ENCODE peak calls at places on chromosomes 3 and 15, in seven cellular contexts. One of them, this sample, is unnamed.
A peak's percentile ranks its signal among the peaks of the same experiment; 100 is the strongest.

GRCh38 chr3:174202561-174202960 is 656.6 kb upstream of the NAALADL2 start:
- DNase-seq in hepatocyte: no peak
- DNase-seq in GM23338: no peak
- DNase-seq in PC-3: peak; percentile 60
- DNase-seq in PC-9: no peak
- DNase-seq in GM23248: peak; percentile 59
- DNase-seq in HCT116: no peak
- DNase-seq in this sample: no peak

GRCh38 chr3:160564205-160564922 is 1.0 kb downstream of the KPNA4 start:
- DNase-seq in hepatocyte: peak; percentile 39
- DNase-seq in GM23338: peak; percentile 48
- DNase-seq in PC-3: peak; percentile 20
- DNase-seq in PC-9: no peak
- DNase-seq in GM23248: peak; percentile 29
- DNase-seq in HCT116: no peak
- DNase-seq in this sample: peak; percentile 30

GRCh38 chr3:110697961-110698360 is 373.7 kb upstream of the NECTIN3 start:
- DNase-seq in hepatocyte: no peak
- DNase-seq in GM23338: peak; percentile 14
- DNase-seq in PC-3: no peak
- DNase-seq in PC-9: no peak
- DNase-seq in GM23248: peak; percentile 47
- DNase-seq in HCT116: no peak
- DNase-seq in this sample: no peak

GRCh38 chr3:13427662-13428603 is 7.8 kb upstream of the NUP210 start:
- DNase-seq in hepatocyte: no peak
- DNase-seq in GM23338: no peak
- DNase-seq in PC-3: no peak
- DNase-seq in PC-9: no peak
- DNase-seq in GM23248: no peak
- DNase-seq in HCT116: no peak
- DNase-seq in this sample: peak; percentile 89

GRCh38 chr3:159280326-159280725 is 478.5 kb downstream of the MFSD1 start:
- DNase-seq in hepatocyte: no peak
- DNase-seq in GM23338: no peak
- DNase-seq in PC-3: no peak
- DNase-seq in PC-9: no peak
- DNase-seq in GM23248: no peak
- DNase-seq in HCT116: no peak
- DNase-seq in this sample: no peak

GRCh38 chr15:95511680-95512079 is 818.8 kb upstream of the NR2F2 start:
- DNase-seq in hepatocyte: no peak
- DNase-seq in GM23338: no peak
- DNase-seq in PC-3: peak; percentile 23
- DNase-seq in PC-9: no peak
- DNase-seq in GM23248: peak; percentile 28
- DNase-seq in HCT116: no peak
- DNase-seq in this sample: no peak

GRCh38 chr15:35999211-35999610 is 453.2 kb upstream of the DPH6 start:
- DNase-seq in hepatocyte: no peak
- DNase-seq in GM23338: no peak
- DNase-seq in PC-3: no peak
- DNase-seq in PC-9: no peak
- DNase-seq in GM23248: no peak
- DNase-seq in HCT116: no peak
- DNase-seq in this sample: no peak

GRCh38 chr15:94295275-94295674 is 63.9 kb downstream of the MCTP2 start:
- DNase-seq in hepatocyte: no peak
- DNase-seq in GM23338: no peak
- DNase-seq in PC-3: no peak
- DNase-seq in PC-9: no peak
- DNase-seq in GM23248: no peak
- DNase-seq in HCT116: no peak
- DNase-seq in this sample: no peak

GRCh38 chr15:74724570-74725240 is 623 bp downstream of the CYP1A1 start:
- DNase-seq in hepatocyte: no peak
- DNase-seq in GM23338: no peak
- DNase-seq in PC-3: no peak
- DNase-seq in PC-9: no peak
- DNase-seq in GM23248: no peak
- DNase-seq in HCT116: no peak
- DNase-seq in this sample: no peak

GRCh38 chr15:98914626-98915025 is 93.0 kb downstream of the PGPEP1L start:
- DNase-seq in hepatocyte: no peak
- DNase-seq in GM23338: no peak
- DNase-seq in PC-3: peak; percentile 86
- DNase-seq in PC-9: no peak
- DNase-seq in GM23248: peak; percentile 94
- DNase-seq in HCT116: no peak
- DNase-seq in this sample: no peak

GRCh38 chr15:67303490-67304363 is 49.1 kb downstream of the IQCH start:
- DNase-seq in hepatocyte: peak; percentile 66
- DNase-seq in GM23338: peak; percentile 86
- DNase-seq in PC-3: peak; percentile 58
- DNase-seq in PC-9: no peak
- DNase-seq in GM23248: peak; percentile 47
- DNase-seq in HCT116: peak; percentile 42
- DNase-seq in this sample: peak; percentile 73

GRCh38 chr3:64311424-64311920 is 86.2 kb upstream of the PRICKLE2 start:
- DNase-seq in hepatocyte: no peak
- DNase-seq in GM23338: no peak
- DNase-seq in PC-3: peak; percentile 10
- DNase-seq in PC-9: no peak
- DNase-seq in GM23248: peak; percentile 82
- DNase-seq in HCT116: no peak
- DNase-seq in this sample: no peak

GRCh38 chr3:152257246-152258074 is 11.3 kb upstream of the MBNL1 start:
- DNase-seq in hepatocyte: no peak
- DNase-seq in GM23338: no peak
- DNase-seq in PC-3: no peak
- DNase-seq in PC-9: no peak
- DNase-seq in GM23248: peak; percentile 52
- DNase-seq in HCT116: no peak
- DNase-seq in this sample: peak; percentile 77

GRCh38 chr3:108677811-108678210 is 79.4 kb downstream of the RETNLB start:
- DNase-seq in hepatocyte: no peak
- DNase-seq in GM23338: no peak
- DNase-seq in PC-3: no peak
- DNase-seq in PC-9: no peak
- DNase-seq in GM23248: no peak
- DNase-seq in HCT116: no peak
- DNase-seq in this sample: no peak

GRCh38 chr3:139312959-139313358 is 30.9 kb upstream of the MRPS22 start:
- DNase-seq in hepatocyte: peak; percentile 42
- DNase-seq in GM23338: no peak
- DNase-seq in PC-3: peak; percentile 64
- DNase-seq in PC-9: peak; percentile 92
- DNase-seq in GM23248: peak; percentile 69
- DNase-seq in HCT116: no peak
- DNase-seq in this sample: no peak

GRCh38 chr3:20648294-20648693 is 462.3 kb upstream of the SGO1 start:
- DNase-seq in hepatocyte: no peak
- DNase-seq in GM23338: no peak
- DNase-seq in PC-3: peak; percentile 59
- DNase-seq in PC-9: no peak
- DNase-seq in GM23248: peak; percentile 90
- DNase-seq in HCT116: no peak
- DNase-seq in this sample: no peak

GRCh38 chr15:89317188-89317720 is 17.4 kb downstream of the POLG start:
- DNase-seq in hepatocyte: no peak
- DNase-seq in GM23338: no peak
- DNase-seq in PC-3: no peak
- DNase-seq in PC-9: no peak
- DNase-seq in GM23248: no peak
- DNase-seq in HCT116: no peak
- DNase-seq in this sample: no peak
- H2AFZ ChIP-seq in hepatocyte: no peak overlapping the region
- H2AFZ ChIP-seq in GM23338: no peak overlapping the region
- H2AFZ ChIP-seq in PC-3: no peak overlapping the region
- H2AFZ ChIP-seq in PC-9: no peak overlapping the region
- H2AFZ ChIP-seq in GM23248: no peak overlapping the region
- H2AFZ ChIP-seq in HCT116: no peak overlapping the region
- H2AFZ ChIP-seq in this sample: no peak overlapping the region

DNA sequence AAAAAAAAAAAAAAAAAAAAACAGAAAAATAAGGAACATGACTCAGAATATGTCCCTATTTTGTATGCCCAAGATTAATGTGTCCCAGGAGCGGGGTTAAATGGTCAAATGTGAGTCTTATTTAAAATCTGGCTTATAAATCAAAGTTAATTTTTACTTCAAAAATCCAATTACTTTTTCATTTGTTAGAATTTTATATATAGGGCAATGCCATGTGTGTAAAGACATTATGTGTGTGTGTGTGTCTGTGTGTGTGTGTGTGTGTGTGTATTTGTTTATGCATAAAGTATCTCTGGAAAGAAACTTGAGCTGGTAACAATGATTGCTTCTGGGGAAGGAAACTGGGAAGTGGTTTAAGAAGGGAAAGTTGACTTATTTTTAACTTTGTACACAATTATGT is 986.5 kb downstream of the ROBO2 start:
- DNase-seq in hepatocyte: no peak
- DNase-seq in GM23338: no peak
- DNase-seq in PC-3: no peak
- DNase-seq in PC-9: no peak
- DNase-seq in GM23248: no peak
- DNase-seq in HCT116: no peak
- DNase-seq in this sample: no peak
- H3K9me2 ChIP-seq in hepatocyte: no peaks in the 10 kb centered on the region
- H3K9me2 ChIP-seq in GM23338: no peaks in the 10 kb centered on the region
- H3K9me2 ChIP-seq in PC-3: no peaks in the 10 kb centered on the region
- H3K9me2 ChIP-seq in PC-9: no peaks in the 10 kb centered on the region
- H3K9me2 ChIP-seq in GM23248: no peaks in the 10 kb centered on the region
- H3K9me2 ChIP-seq in HCT116: no peaks in the 10 kb centered on the region
- H3K9me2 ChIP-seq in this sample: no peaks in the 10 kb centered on the region

GRCh38 chr3:46668591-46668990 is 24.9 kb downstream of the ALS2CL start:
- DNase-seq in hepatocyte: no peak
- DNase-seq in GM23338: no peak
- DNase-seq in PC-3: no peak
- DNase-seq in PC-9: no peak
- DNase-seq in GM23248: no peak
- DNase-seq in HCT116: no peak
- DNase-seq in this sample: no peak

GRCh38 chr3:46669191-46669999 is 24.1 kb downstream of the ALS2CL start:
- DNase-seq in hepatocyte: no peak
- DNase-seq in GM23338: no peak
- DNase-seq in PC-3: no peak
- DNase-seq in PC-9: no peak
- DNase-seq in GM23248: no peak
- DNase-seq in HCT116: no peak
- DNase-seq in this sample: no peak

GRCh38 chr3:46667657-46668056 is 25.8 kb downstream of the ALS2CL start:
- DNase-seq in hepatocyte: no peak
- DNase-seq in GM23338: no peak
- DNase-seq in PC-3: no peak
- DNase-seq in PC-9: no peak
- DNase-seq in GM23248: no peak
- DNase-seq in HCT116: no peak
- DNase-seq in this sample: no peak

GRCh38 chr3:46667061-46667621 is 26.3 kb downstream of the ALS2CL start:
- DNase-seq in hepatocyte: no peak
- DNase-seq in GM23338: no peak
- DNase-seq in PC-3: no peak
- DNase-seq in PC-9: no peak
- DNase-seq in GM23248: no peak
- DNase-seq in HCT116: no peak
- DNase-seq in this sample: no peak

DNA sequence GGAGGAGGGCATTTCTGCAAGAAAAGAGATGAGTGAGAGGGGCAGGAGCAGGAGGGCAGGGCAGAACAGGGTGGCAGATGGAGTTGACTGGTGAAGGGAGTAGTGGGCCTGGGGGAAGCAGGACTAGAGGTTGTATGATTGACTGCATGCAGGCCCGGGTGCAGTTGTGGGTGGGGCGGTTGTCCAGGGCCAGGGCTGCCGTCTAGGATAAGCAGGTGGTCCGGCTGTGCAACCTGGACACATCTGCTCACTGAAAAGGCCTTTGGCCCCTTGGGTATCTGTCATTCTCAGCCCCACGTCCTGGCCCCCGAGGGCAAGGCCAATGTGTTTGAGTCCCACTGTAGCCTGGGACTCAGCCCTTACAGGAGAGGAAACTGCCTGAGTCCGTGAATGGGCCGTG is 25.4 kb downstream of the ALS2CL start:
- DNase-seq in hepatocyte: no peak
- DNase-seq in GM23338: no peak
- DNase-seq in PC-3: no peak
- DNase-seq in PC-9: no peak
- DNase-seq in GM23248: no peak
- DNase-seq in HCT116: no peak
- DNase-seq in this sample: no peak
- H3K27ac ChIP-seq in hepatocyte: no peak overlapping the region
- H3K27ac ChIP-seq in GM23338: no peak overlapping the region
- H3K27ac ChIP-seq in PC-3: no peak overlapping the region
- H3K27ac ChIP-seq in PC-9: no peak overlapping the region
- H3K27ac ChIP-seq in GM23248: no peak overlapping the region
- H3K27ac ChIP-seq in HCT116: no peak overlapping the region
- H3K27ac ChIP-seq in this sample: no peak overlapping the region

GRCh38 chr3:43160664-43161063 is 54.8 kb upstream of the POMGNT2 start:
- DNase-seq in hepatocyte: no peak
- DNase-seq in GM23338: no peak
- DNase-seq in PC-3: no peak
- DNase-seq in PC-9: no peak
- DNase-seq in GM23248: no peak
- DNase-seq in HCT116: no peak
- DNase-seq in this sample: no peak

GRCh38 chr3:43163895-43164493 is 58.1 kb upstream of the POMGNT2 start:
- DNase-seq in hepatocyte: no peak
- DNase-seq in GM23338: no peak
- DNase-seq in PC-3: no peak
- DNase-seq in PC-9: no peak
- DNase-seq in GM23248: no peak
- DNase-seq in HCT116: no peak
- DNase-seq in this sample: no peak

GRCh38 chr3:43159496-43160255 is 53.8 kb upstream of the POMGNT2 start:
- DNase-seq in hepatocyte: no peak
- DNase-seq in GM23338: no peak
- DNase-seq in PC-3: no peak
- DNase-seq in PC-9: no peak
- DNase-seq in GM23248: no peak
- DNase-seq in HCT116: no peak
- DNase-seq in this sample: no peak

GRCh38 chr3:43161684-43162512 is 56.0 kb upstream of the POMGNT2 start:
- DNase-seq in hepatocyte: peak; percentile 56
- DNase-seq in GM23338: peak; percentile 62
- DNase-seq in PC-3: peak; percentile 77
- DNase-seq in PC-9: no peak
- DNase-seq in GM23248: peak; percentile 70
- DNase-seq in HCT116: no peak
- DNase-seq in this sample: peak; percentile 29

DNA sequence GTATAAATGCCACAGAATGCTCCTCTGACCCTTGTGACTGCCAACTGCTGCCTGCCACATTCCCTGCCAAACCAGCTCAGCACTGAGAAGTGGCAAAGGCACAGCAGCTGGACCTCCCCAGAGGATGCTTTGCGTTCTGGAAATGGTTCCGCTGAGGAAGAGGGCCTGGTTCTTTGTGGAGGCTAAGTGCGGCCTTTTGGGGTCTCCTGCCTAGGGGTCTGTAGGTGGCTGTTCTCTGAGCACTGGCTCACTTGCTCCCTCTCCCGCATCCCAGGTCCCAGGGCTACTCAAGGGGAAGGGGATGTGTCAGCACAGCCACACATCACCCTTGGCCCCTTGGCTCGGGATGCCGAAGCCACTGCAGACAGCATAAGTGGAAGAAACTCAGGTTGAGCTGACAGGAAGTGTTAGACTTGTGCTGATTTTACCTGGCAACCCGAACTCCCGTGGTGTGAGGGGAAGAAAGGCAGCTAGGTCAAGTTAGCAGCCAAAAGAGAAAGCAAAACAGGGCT is 56.8 kb upstream of the POMGNT2 start:
- DNase-seq in hepatocyte: no peak
- DNase-seq in GM23338: peak; percentile 29
- DNase-seq in PC-3: no peak
- DNase-seq in PC-9: no peak
- DNase-seq in GM23248: no peak
- DNase-seq in HCT116: no peak
- DNase-seq in this sample: no peak
- H2AFZ ChIP-seq in hepatocyte: no peak overlapping the region
- H2AFZ ChIP-seq in GM23338: peak overlapping the region; percentile 56
- H2AFZ ChIP-seq in PC-3: peak overlapping the region; percentile 10
- H2AFZ ChIP-seq in PC-9: no peak overlapping the region
- H2AFZ ChIP-seq in GM23248: no peak overlapping the region
- H2AFZ ChIP-seq in HCT116: no peak overlapping the region
- H2AFZ ChIP-seq in this sample: no peak overlapping the region